ENCODE peak calls at places on chromosomes 4 and X, in five cellular contexts. M, A, D, H and K are unnamed samples. For H3K36me3, the result is how much of the 10 kb centered on the place peaks cover.

GRCh38 chrX:51955200-51955599 is 61.8 kb downstream of the MAGED1 start:
- DNase-seq in M (no peak), A (no peak), D (no peak), H (peak), K (no peak)

GRCh38 chrX:130896816-130897508 is 6.0 kb downstream of the ENOX2 start:
- DNase-seq in M (no peak), A (no peak), D (no peak), H (no peak), K (no peak)

GRCh38 chr4:144583658-144584057 is 62.3 kb upstream of the HHIP start:
- DNase-seq in M (no peak), A (no peak), D (no peak), H (peak), K (peak)

GRCh38 chrX:65644621-65645287 is 22.7 kb upstream of the MSN start:
- DNase-seq in M (peak), A (peak), D (peak), H (peak), K (no peak)

GRCh38 chrX:40578039-40578438 is 2.7 kb upstream of the ATP6AP2 start:
- DNase-seq in M (no peak), A (no peak), D (no peak), H (no peak), K (no peak)

GRCh38 chr4:107937040-107937439 is 5.7 kb downstream of the CYP2U1 start:
- DNase-seq in M (no peak), A (no peak), D (no peak), H (no peak), K (no peak)

GRCh38 chrX:3176439-3176820 is 135.2 kb downstream of the ARSF start:
- DNase-seq in M (peak), A (no peak), D (no peak), H (no peak), K (no peak)

GRCh38 chr4:9765091-9765490 is 16.3 kb upstream of the DRD5 start:
- DNase-seq in M (no peak), A (no peak), D (no peak), H (peak), K (peak)

GRCh38 chrX:79270401-79270800 is 96.7 kb downstream of the ITM2A start:
- DNase-seq in M (no peak), A (no peak), D (peak), H (no peak), K (peak)

GRCh38 chrX:9788908-9789307 is 2.7 kb downstream of the SHROOM2 start:
- DNase-seq in M (no peak), A (no peak), D (no peak), H (peak), K (no peak)

GRCh38 chr4:188127157-188127874 is 11.9 kb upstream of the TRIML1 start:
- DNase-seq in M (peak), A (no peak), D (no peak), H (peak), K (peak)

DNA sequence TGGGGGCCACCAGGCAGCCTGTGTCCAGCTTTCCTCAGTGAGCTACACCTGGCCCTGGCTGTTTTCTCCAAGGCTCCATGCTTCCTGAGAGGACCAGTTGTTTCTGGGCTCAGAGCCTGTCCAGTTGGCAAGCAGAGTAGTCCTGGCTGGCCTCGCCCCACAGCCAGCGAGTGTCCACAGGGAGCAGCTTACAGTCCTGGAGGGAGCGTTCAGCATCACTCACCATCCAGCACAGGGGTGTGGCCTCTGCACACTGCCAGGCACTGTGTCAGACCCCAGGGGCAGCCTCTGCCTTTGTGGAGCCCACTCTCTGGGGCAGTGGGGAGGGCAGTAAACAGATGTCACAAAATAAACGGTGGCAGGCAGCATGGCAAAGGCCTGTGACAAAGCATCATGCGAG is 23.8 kb downstream of the EVC start:
- DNase-seq in M (no peak), A (no peak), D (no peak), H (no peak), K (no peak)
- H3K36me3 ChIP-seq in M (under half), A (under half), D (under half), H (under half), K (under half)

DNA sequence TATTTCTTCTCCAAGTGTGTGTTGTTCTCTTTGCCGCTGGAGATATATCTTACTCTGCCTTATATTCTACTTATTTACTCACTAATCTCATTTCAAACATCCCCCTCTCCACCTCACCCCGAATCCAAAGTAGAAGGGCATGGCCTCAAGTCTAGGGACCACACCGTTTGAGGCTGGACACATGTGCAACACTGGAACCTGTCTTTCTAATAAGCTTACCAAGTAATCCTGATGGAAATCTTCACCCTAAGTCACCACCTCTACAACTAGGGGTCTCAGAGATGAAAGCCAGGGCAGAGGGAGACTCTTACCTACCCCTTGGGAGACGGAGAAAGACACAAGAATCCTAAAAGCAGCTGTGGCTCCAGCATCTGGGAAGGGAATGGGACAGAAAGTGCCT is 6.0 kb downstream of the PROM1 start:
- DNase-seq in M (no peak), A (no peak), D (no peak), H (no peak), K (no peak)
- H3K36me3 ChIP-seq in M (under half), A (under half), D (under half), H (under half), K (under half)

DNA sequence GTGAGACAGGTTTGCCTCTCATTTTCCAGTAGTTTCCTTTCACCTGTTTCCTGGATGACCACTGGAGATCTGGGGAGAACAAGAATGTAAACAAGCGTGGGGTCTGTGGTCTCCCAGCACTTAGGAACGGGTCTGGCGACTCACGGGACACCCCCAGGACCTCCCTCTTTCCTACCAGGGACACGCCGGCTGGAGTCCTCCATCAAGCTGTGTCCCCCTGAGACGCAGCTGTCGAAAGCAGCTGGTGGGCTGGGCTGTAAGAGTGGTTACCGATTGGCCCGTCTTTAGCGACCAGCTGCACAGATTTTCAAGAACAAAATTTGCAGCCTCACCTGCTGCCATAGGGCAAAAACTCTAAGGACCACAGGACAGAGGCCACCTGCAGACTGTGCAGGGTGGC is 11.9 kb downstream of the LRPAP1 start:
- DNase-seq in M (no peak), A (no peak), D (no peak), H (no peak), K (no peak)
- H3K36me3 ChIP-seq in M (half or more), A (under half), D (half or more), H (under half), K (under half)

GRCh38 chr4:26148925-26149324 is 171.9 kb upstream of the RBPJ start:
- DNase-seq in M (no peak), A (no peak), D (no peak), H (no peak), K (no peak)
- H3K36me3 ChIP-seq in M (under half), A (under half), D (under half), H (under half), K (under half)

GRCh38 chr4:168641811-168642140 is 144.9 kb downstream of the PALLD start:
- DNase-seq in M (no peak), A (no peak), D (no peak), H (no peak), K (no peak)
- H3K36me3 ChIP-seq in M (under half), A (under half), D (under half), H (under half), K (under half)

GRCh38 chr4:7803371-7803770 is 136.3 kb downstream of the AFAP1 start:
- DNase-seq in M (no peak), A (no peak), D (no peak), H (no peak), K (no peak)
- H3K36me3 ChIP-seq in M (under half), A (under half), D (under half), H (half or more), K (under half)

GRCh38 chr4:150244600-150244999 is 166.4 kb downstream of the DCLK2 start:
- DNase-seq in M (no peak), A (no peak), D (no peak), H (peak), K (peak)

GRCh38 chr4:150243932-150244331 is 165.7 kb downstream of the DCLK2 start:
- DNase-seq in M (no peak), A (no peak), D (no peak), H (no peak), K (no peak)

GRCh38 chr4:150240011-150240410 is 161.8 kb downstream of the DCLK2 start:
- DNase-seq in M (no peak), A (no peak), D (no peak), H (no peak), K (no peak)

GRCh38 chr4:150238591-150238990 is 160.3 kb downstream of the DCLK2 start:
- DNase-seq in M (no peak), A (no peak), D (no peak), H (no peak), K (no peak)

GRCh38 chr4:150242820-150243458 is 164.7 kb downstream of the DCLK2 start:
- DNase-seq in M (no peak), A (peak), D (no peak), H (peak), K (peak)
- H3K36me3 ChIP-seq in M (under half), A (under half), D (under half), H (under half), K (under half)

GRCh38 chr4:87117730-87118075 is 102.7 kb downstream of the KLHL8 start:
- DNase-seq in M (no peak), A (no peak), D (no peak), H (no peak), K (no peak)
- H3K36me3 ChIP-seq in M (under half), A (under half), D (under half), H (under half), K (under half)